ENCODE peak calls at places on chromosomes 7 and 10, in four cellular contexts. E is upper lobe of right lung, T is A549, D is body of pancreas. F is an unnamed sample.

GRCh38 chr7:3552499-3552898 is 251.4 kb downstream of the SDK1 start:
- DNase-seq in T (no peak), D (no peak), E (no peak), F (no peak)

GRCh38 chr7:34991938-34992840 is 45.1 kb downstream of the DPY19L1 start:
- DNase-seq in D (no peak), E (no peak), T (peak; percentile 44), F (no peak)

GRCh38 chr7:144796919-144797318 is 38.9 kb downstream of the TPK1 start:
- DNase-seq in T (no peak), D (no peak), E (no peak), F (no peak)

GRCh38 chr10:89206402-89207180 is 526 bp downstream of the CH25H start:
- DNase-seq in T (peak; percentile 1), D (peak; percentile 26), E (peak; percentile 70), F (peak; percentile 12)

GRCh38 chr7:696426-697258 is 29.9 kb upstream of the DNAAF5 start:
- DNase-seq in D (no peak), T (no peak), E (peak; percentile 51), F (no peak)

GRCh38 chr7:51274001-51274400 is 42.6 kb downstream of the COBL start:
- DNase-seq in T (no peak), D (no peak), E (peak; percentile 56), F (no peak)

GRCh38 chr10:118840071-118840775 is 85.5 kb upstream of the CACUL1 start:
- DNase-seq in D (no peak), E (no peak), T (no peak), F (no peak)

GRCh38 chr10:6239213-6239991 is 36.7 kb downstream of the PFKFB3 start:
- DNase-seq in T (peak; percentile 98), D (peak; percentile 40), E (no peak), F (no peak)

GRCh38 chr10:82934429-82934828 is 1059.4 kb downstream of the NRG3 start:
- DNase-seq in D (no peak), T (peak; percentile 9), E (no peak), F (no peak)

GRCh38 chr7:2979951-2980350 is 63.7 kb downstream of the CARD11 start:
- DNase-seq in T (no peak), E (peak; percentile 54), D (no peak), F (no peak)

GRCh38 chr10:44864042-44864436 is 47.1 kb upstream of the TMEM72 start:
- DNase-seq in E (peak; percentile 81), D (peak; percentile 70), T (no peak), F (peak; percentile 71)

GRCh38 chr7:155637155-155637554 is 7.3 kb upstream of the RBM33 start:
- DNase-seq in T (no peak), E (no peak), D (no peak), F (no peak)
- H3K9me3 ChIP-seq in T (peaks cover 71% of the 10 kb centered on the region), E (no peaks in the 10 kb centered on the region), D (no peaks in the 10 kb centered on the region), F (no peaks in the 10 kb centered on the region)

DNA sequence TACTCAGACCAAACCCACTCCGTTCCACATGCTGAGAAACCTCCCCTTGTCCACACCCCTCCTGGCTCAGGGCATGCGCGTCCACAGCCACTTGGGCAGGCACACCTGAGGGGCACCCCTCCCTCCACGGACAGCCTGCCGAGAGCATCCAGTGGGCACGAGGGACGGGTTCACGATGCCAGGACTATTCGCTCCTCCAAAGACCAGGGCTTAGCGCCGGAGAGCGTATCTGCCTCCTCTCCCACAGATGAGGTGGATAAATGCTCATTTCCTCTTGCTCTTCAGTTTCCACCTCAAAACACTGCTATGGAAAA is 204.4 kb downstream of the DNAJB6 start:
- DNase-seq in E (peak; percentile 43), T (no peak), D (no peak), F (no peak)
- H3K9me3 ChIP-seq in E (no peaks in the 10 kb centered on the region), T (no peaks in the 10 kb centered on the region), D (no peaks in the 10 kb centered on the region), F (no peaks in the 10 kb centered on the region)

DNA sequence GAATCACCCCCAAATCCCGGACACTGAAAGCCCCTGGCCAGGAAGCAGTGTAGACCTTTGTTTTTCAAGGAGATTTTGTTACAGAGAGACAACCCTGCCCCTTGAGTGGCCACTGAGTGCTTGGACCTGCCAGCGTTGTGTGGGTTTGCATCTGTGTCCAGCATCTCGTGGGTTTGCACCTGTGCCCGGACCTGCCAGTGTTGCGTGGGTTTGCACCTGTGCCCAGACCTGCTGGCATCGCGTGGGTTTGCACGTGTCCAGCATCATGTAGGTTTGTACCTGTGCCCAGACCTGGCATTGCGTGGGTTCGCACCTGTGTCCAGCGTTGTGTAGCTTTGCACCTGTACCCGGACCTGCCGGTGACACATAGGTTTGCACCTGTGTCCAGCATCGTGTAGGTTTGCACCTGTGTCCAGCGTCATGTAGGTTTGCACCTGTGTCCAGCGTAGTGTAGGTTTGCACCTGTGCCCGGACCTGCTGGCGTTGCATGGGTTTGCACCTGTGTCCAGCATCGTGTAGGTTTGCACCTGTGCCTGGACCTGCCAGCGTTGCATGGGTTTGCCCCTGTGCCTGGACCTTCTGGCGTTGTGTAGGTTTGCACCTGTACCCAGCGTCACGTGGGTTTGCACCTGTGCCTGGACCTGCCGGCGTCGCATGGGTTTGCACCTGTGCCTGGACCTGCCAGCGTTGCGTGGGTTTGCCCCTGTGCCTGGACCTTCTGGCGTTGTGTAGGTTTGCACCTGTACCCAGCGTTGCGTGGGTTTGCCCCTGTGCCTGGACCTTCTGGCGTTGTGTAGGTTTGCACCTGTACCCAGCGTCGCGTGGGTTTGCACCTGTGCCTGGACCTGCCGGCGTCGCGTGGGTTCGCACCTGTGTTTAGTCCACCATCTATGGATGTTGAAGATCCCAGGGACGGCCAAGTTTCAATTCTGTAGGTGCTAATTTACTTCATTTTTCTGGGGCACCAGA is 157.8 kb downstream of the WDR37 start:
- DNase-seq in E (peak; percentile 37), T (no peak), D (no peak), F (no peak)
- H3K9me3 ChIP-seq in E (no peaks in the 10 kb centered on the region), T (no peaks in the 10 kb centered on the region), D (no peaks in the 10 kb centered on the region), F (no peaks in the 10 kb centered on the region)

GRCh38 chr7:157641866-157642265 is 305.1 kb downstream of the DNAJB6 start:
- DNase-seq in T (no peak), E (peak; percentile 48), D (no peak), F (no peak)
- H3K9me3 ChIP-seq in T (peaks cover 37% of the 10 kb centered on the region), E (no peaks in the 10 kb centered on the region), D (peaks cover 7% of the 10 kb centered on the region), F (no peaks in the 10 kb centered on the region)

GRCh38 chr10:128627811-128628210 is 501.6 kb upstream of the MKI67 start:
- DNase-seq in E (no peak), T (no peak), D (no peak), F (no peak)
- H3K9me3 ChIP-seq in E (no peaks in the 10 kb centered on the region), T (no peaks in the 10 kb centered on the region), D (no peaks in the 10 kb centered on the region), F (no peaks in the 10 kb centered on the region)

GRCh38 chr7:134704827-134705226 is 58.2 kb downstream of the BPGM start:
- DNase-seq in E (no peak), D (no peak), T (no peak), F (no peak)

GRCh38 chr7:134701272-134701671 is 54.6 kb downstream of the BPGM start:
- DNase-seq in T (peak; percentile 38), E (no peak), D (no peak), F (no peak)

GRCh38 chr7:134703241-134703594 is 56.6 kb downstream of the BPGM start:
- DNase-seq in E (no peak), D (no peak), T (no peak), F (no peak)

GRCh38 chr7:134703781-134704180 is 57.1 kb downstream of the BPGM start:
- DNase-seq in T (no peak), D (peak; percentile 20), E (no peak), F (no peak)

DNA sequence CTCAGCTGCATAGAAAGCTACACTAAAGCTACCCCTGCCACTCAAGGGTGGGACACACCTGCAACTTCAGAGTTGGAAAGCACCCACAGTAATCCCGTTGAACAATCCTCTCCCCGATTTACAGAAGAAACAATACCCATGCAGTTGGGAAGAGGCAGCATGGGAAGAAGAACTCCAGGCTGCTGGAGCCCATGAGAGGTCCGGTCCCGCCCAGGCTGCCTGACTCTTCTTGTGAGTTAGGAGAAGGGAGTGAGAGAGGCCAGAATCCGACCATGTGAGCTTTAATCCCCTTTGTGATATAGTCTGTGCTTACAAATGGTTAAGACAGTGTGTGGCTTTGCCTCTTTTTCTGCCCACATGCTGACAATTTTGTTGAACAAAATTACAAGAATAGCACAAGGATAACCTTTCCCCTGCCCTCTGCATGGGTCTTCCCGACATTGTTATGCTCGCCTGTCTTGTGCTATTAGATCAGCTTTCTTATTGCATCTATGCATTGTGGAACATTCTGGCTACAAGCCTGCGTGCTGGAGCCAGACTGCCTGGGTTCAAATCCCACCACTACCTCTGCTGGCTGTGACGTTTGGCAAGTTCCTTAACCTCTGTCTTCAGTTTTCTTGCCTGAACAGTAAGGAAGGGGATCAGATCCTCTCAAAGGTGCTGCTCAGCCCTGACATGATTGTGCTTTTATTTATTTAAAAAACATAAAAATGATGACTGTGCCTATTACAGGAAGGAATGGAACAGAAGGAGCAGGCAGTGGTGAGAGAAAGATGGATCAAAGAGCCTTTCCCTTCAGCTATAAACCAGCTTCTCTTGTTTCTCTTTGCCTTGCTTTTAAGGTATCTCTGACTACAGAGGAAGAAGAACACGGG is 56.0 kb downstream of the BPGM start:
- DNase-seq in E (no peak), T (no peak), D (no peak), F (no peak)
- H3K9me3 ChIP-seq in E (no peaks in the 10 kb centered on the region), T (no peaks in the 10 kb centered on the region), D (no peaks in the 10 kb centered on the region), F (no peaks in the 10 kb centered on the region)

DNA sequence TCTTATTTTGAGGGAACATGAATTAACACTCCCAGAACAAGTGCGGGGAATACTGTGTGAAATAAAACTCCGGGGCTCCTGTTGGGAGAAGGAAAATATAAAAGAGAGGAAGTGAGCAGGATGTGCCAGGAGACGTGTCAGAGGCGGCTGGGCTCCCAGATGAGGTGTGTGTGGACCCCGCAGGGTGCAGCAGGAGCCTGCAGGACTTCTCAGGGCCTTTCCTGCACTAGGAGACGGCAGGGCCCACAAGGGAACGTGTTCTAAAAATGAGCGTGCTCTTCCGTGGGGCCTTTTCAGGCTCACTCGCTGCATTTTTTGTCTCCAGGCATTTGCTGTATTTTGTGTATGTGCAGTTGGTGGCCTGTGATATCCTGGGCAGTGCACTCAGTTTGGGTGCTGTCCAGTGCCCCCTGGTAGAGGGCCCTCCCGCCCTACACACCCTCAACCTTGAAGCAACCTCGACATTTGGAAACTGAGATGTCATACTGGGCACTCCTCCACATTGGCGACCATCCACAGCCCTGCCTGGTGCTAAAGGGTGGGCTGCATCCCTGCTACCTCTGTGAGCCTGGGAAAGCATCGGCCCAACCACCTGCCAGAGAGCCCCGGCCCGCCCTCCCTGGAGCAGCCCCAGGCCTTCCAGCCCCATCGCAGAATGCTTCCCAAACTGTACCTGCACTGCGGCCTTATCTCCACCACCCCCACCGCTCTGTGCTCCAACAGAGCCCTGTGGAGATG is 35.2 kb upstream of the EN2 start:
- DNase-seq in D (no peak), T (no peak), E (no peak), F (no peak)
- H3K9me3 ChIP-seq in D (no peaks in the 10 kb centered on the region), T (no peaks in the 10 kb centered on the region), E (no peaks in the 10 kb centered on the region), F (no peaks in the 10 kb centered on the region)

GRCh38 chr7:158508802-158509385 is 78.7 kb downstream of the PTPRN2 start:
- DNase-seq in E (no peak), D (no peak), T (no peak), F (no peak)
- H3K9me3 ChIP-seq in E (no peaks in the 10 kb centered on the region), D (peaks cover 21% of the 10 kb centered on the region), T (peaks cover 58% of the 10 kb centered on the region), F (no peaks in the 10 kb centered on the region)

F was measured in thyroid gland.